ENCODE peak calls at places on chromosomes 11 and 22, in five cellular contexts. B, E, F, R and W are unnamed samples.

GRCh38 chr11:110968348-110969062 is 256.3 kb upstream of the ARHGAP20 start:
- DNase-seq in B (no peak), E (no peak), F (no peak), R (no peak), W (peak; percentile 28)

GRCh38 chr11:67265633-67266423 is 445 bp upstream of the GRK2 start:
- DNase-seq in B (peak; percentile 77), E (peak; percentile 89), F (peak; percentile 82), R (peak; percentile 74), W (no peak)

GRCh38 chr11:69643646-69644045 is 2.7 kb downstream of the CCND1 start:
- DNase-seq in B (peak; percentile 19), E (no peak), F (no peak), R (no peak), W (no peak)

GRCh38 chr22:24950272-24950902 is 2.1 kb upstream of the KIAA1671 start:
- DNase-seq in B (no peak), E (no peak), F (no peak), R (peak; percentile 93), W (peak; percentile 66)

GRCh38 chr11:46305295-46305694 is 27.8 kb downstream of the CREB3L1 start:
- DNase-seq in B (no peak), E (no peak), F (peak; percentile 37), R (no peak), W (no peak)

GRCh38 chr11:34632105-34632780 is 11.3 kb downstream of the EHF start:
- DNase-seq in B (peak; percentile 74), E (peak; percentile 39), F (no peak), R (no peak), W (no peak)

GRCh38 chr22:29780781-29781676 is 13.9 kb downstream of the UQCR10 start:
- DNase-seq in B (peak; percentile 80), E (no peak), F (no peak), R (no peak), W (peak; percentile 93)

GRCh38 chr11:23866641-23867040 is 630.2 kb upstream of the LUZP2 start:
- DNase-seq in B (peak; percentile 93), E (peak; percentile 6), F (no peak), R (no peak), W (peak; percentile 36)

GRCh38 chr22:48240165-48240934 is 1477.9 kb downstream of the TBC1D22A start:
- DNase-seq in B (no peak), E (no peak), F (no peak), R (no peak), W (no peak)

GRCh38 chr11:7657306-7658025 is 15.8 kb downstream of the CYB5R2 start:
- DNase-seq in B (peak; percentile 79), E (peak; percentile 74), F (no peak), R (peak; percentile 76), W (peak; percentile 3)

GRCh38 chr22:42500164-42500835 is 19.3 kb downstream of the RRP7A start:
- DNase-seq in B (peak; percentile 64), E (peak; percentile 70), F (peak; percentile 90), R (peak; percentile 96), W (peak; percentile 40)

GRCh38 chr11:105611837-105612480 is 2.1 kb downstream of the GRIA4 start:
- DNase-seq in B (no peak), E (no peak), F (no peak), R (no peak), W (no peak)

GRCh38 chr11:115873813-115874212 is 369.6 kb upstream of the CADM1 start:
- DNase-seq in B (no peak), E (no peak), F (peak; percentile 77), R (no peak), W (no peak)

GRCh38 chr11:66637557-66638176 is 836 bp upstream of the RBM4 start:
- DNase-seq in B (no peak), E (no peak), F (no peak), R (no peak), W (no peak)

GRCh38 chr11:45538939-45539338 is 126.5 kb downstream of the CHST1 start:
- DNase-seq in B (no peak), E (no peak), F (no peak), R (no peak), W (no peak)

GRCh38 chr11:32210601-32211000 is 119.7 kb downstream of the RCN1 start:
- DNase-seq in B (peak; percentile 76), E (no peak), F (no peak), R (no peak), W (peak; percentile 64)

GRCh38 chr11:134027671-134028070 is 41.2 kb upstream of the JAM3 start:
- DNase-seq in B (no peak), E (no peak), F (no peak), R (no peak), W (no peak)

GRCh38 chr11:117412653-117413275 is 85.1 kb downstream of the CEP164 start:
- DNase-seq in B (no peak), E (no peak), F (no peak), R (no peak), W (no peak)

GRCh38 chr11:26842883-26843282 is 121.0 kb upstream of the SLC5A12 start:
- DNase-seq in B (no peak), E (no peak), F (no peak), R (no peak), W (peak; percentile 57)

GRCh38 chr22:47056361-47056760 is 293.9 kb downstream of the TBC1D22A start:
- DNase-seq in B (no peak), E (no peak), F (no peak), R (no peak), W (no peak)
- H3K4me2 ChIP-seq in B (no peak overlapping the region), E (no peak overlapping the region), F (no peak overlapping the region), R (no peak overlapping the region), W (no peak overlapping the region)

DNA sequence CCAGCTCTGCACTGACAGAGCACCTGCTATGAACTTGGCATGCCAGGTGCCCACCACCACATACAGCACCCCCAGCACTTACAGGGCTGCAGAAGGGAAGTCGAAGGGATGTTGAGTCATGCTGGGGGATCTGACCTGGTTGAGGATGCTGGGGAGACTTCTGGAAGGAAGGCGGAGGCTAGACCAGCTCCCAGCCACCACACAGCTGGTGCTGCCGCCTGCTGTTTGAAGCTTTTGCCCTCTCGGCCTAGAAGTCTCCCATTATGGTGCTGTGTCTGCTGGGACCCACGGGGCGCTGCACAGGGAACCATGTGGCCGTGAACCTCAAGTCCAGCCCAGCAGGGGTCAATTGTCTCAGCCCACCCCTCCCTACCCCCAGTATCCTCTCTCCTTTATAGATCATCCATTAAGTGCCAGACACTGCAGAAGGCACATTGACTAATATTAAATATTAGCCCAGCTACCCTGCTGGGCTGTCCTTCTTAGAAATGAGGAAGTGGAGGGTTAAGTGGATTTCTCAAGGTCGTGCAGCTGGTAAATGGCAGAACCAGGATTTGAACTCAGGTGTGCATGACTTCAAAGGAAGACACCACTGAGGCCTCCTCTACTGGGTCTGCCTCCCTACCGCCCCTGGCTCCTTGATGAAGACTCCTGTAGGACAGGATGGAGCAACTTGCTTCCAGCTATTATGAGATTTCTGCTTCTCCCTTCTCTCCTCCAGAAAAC is 49.7 kb downstream of the CYTH4 start:
- DNase-seq in B (peak; percentile 9), E (no peak), F (peak; percentile 56), R (no peak), W (no peak)
- TF ChIP-seq CTCF in B (no peak), E (no peak), F (peak; percentile 65), R (no peak), W (no peak)

DNA sequence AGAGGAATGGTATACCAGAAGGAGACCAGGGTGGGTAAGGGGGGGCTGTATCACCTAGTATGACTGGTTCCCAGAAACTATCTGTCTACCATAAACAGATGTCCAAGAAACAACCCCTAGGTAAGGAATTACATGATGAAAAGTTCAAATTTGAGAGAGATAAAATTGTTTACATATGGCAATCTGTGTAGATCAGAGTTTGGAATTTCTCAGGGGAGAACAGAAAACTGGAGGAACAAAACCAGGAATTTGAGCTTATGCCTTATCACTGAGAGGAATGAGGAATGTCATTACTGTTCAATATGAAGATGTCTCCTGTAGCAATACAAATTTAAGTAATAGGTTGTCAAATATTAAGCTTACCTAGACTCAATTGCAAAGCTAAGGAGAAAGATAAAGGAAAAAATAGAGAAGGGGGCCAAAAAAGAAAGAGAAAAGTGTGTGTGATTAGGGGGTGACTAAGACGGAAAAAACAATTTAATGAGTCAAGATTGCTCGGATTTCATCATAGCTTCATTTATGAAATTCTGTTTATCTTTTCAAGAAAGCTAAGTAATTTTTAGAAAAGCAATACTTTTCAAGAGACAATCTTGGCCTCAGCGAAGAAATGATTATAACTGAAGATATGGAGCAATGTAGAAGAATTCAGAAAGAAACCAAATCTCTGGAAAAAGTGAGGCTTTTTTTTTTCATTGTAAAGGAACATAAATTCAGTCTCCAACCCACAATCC is 117.8 kb downstream of the APOL5 start:
- DNase-seq in B (peak; percentile 54), E (no peak), F (no peak), R (no peak), W (peak; percentile 60)
- H3K79me2 ChIP-seq in B (peaks cover 95% of the 10 kb centered on the region), E (peaks cover 84% of the 10 kb centered on the region), F (peaks cover 82% of the 10 kb centered on the region), R (peaks cover 12% of the 10 kb centered on the region), W (peaks cover 91% of the 10 kb centered on the region)

GRCh38 chr22:30778261-30778660 is 83.6 kb downstream of the OSBP2 start:
- DNase-seq in B (no peak), E (no peak), F (no peak), R (no peak), W (no peak)

GRCh38 chr22:30782613-30783012 is 87.9 kb downstream of the OSBP2 start:
- DNase-seq in B (peak; percentile 63), E (peak; percentile 38), F (no peak), R (no peak), W (no peak)

GRCh38 chr22:30777589-30777988 is 82.9 kb downstream of the OSBP2 start:
- DNase-seq in B (no peak), E (no peak), F (no peak), R (no peak), W (peak; percentile 4)

GRCh38 chr22:30783021-30783420 is 88.3 kb downstream of the OSBP2 start:
- DNase-seq in B (peak; percentile 65), E (no peak), F (no peak), R (no peak), W (no peak)

GRCh38 chr22:30781271-30781875 is 86.7 kb downstream of the OSBP2 start:
- DNase-seq in B (peak; percentile 66), E (no peak), F (no peak), R (no peak), W (peak; percentile 6)
- H3K4me2 ChIP-seq in B (peak overlapping the region; percentile 24), E (no peak overlapping the region), F (no peak overlapping the region), R (no peak overlapping the region), W (no peak overlapping the region)

DNA sequence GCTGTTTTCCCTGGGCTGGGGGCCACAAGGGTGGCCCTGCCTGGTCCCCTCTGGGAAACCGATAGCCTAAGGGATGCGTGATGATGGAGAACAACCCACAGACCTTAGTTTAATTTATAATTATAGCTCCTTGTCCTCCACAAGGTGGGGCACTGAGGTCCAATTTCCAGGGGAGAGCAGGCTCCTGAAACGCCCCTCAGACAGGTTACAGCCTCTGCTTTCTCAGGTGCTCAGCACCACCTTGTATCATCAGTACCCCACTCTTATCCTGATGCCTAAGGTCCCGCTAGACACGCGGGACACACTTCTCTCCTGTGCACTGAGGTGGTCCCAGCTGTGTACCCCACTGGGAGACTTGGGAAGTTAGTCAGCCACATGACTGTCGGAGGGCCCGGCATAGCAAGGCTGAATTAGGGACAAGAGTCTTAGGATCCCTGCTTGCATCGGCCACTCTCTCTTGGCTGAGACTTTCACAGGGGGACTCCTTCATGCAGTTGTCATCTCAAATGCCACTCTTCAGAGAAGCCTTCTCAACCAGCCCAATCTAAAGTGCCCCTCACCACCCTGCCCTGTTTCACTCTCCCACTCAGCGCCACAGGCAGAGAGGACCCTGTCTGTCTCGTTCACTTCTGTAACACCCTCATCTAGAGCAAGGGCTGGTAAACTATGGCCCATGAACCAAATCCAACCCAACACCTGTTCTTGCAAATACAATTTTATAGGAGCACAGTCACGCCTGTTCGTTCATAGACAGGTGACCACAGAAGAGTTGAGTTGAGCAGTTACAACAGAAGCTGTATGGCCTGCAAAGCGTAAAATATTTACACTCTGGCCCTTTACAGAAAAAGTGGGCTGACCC is 20.4 kb downstream of the SERPIND1 start:
- DNase-seq in B (no peak), E (no peak), F (no peak), R (no peak), W (no peak)
- TF ChIP-seq CTCF in B (no peak), E (no peak), F (no peak), R (no peak), W (no peak)

GRCh38 chr11:119697445-119697844 is 31.6 kb downstream of the NECTIN1 start:
- DNase-seq in B (no peak), E (no peak), F (no peak), R (no peak), W (no peak)
- H3K79me2 ChIP-seq in B (no peaks in the 10 kb centered on the region), E (peaks cover 4% of the 10 kb centered on the region), F (no peaks in the 10 kb centered on the region), R (peaks cover 7% of the 10 kb centered on the region), W (no peaks in the 10 kb centered on the region)